ENCODE peak calls at places on chromosomes 6 and 20, in eight cellular contexts. B is GM13976, H is progenitor cell of endocrine pancreas, K is RWPE2, X is A549, I is hepatocyte, Q is Peyer's patch, A is BJ. S is an unnamed sample.

GRCh38 chr6:18503187-18503586 is 116.0 kb downstream of the RNF144B start:
- DNase-seq in B (no peak), H (no peak), K (no peak), X (no peak), I (no peak), Q (no peak), A (no peak), S (no peak)

GRCh38 chr6:56242343-56242742 is 5.0 kb downstream of the COL21A1 start:
- DNase-seq in B (no peak), H (no peak), K (no peak), X (no peak), I (no peak), Q (no peak), A (no peak), S (no peak)

GRCh38 chr6:131886517-131886916 is 64.7 kb downstream of the CCN2 start:
- DNase-seq in B (no peak), H (no peak), K (no peak), X (no peak), I (no peak), Q (no peak), A (no peak), S (no peak)

GRCh38 chr20:40743172-40743775 is 54.2 kb upstream of the MAFB start:
- DNase-seq in B (no peak), H (no peak), K (peak; percentile 68), X (no peak), I (no peak), Q (no peak), A (no peak), S (no peak)

GRCh38 chr6:3455490-3456394 is 1.1 kb downstream of the SLC22A23 start:
- DNase-seq in B (peak; percentile 48), H (peak; percentile 30), K (no peak), X (peak; percentile 9), I (peak; percentile 40), Q (peak; percentile 49), A (no peak), S (no peak)

GRCh38 chr6:2695464-2696095 is 55.1 kb downstream of the MYLK4 start:
- DNase-seq in B (peak; percentile 53), H (no peak), K (no peak), X (peak; percentile 10), I (peak; percentile 30), Q (no peak), A (no peak), S (no peak)

GRCh38 chr20:48767269-48767960 is 60.4 kb downstream of the PREX1 start:
- DNase-seq in B (no peak), H (no peak), K (peak; percentile 68), X (no peak), I (no peak), Q (no peak), A (no peak), S (no peak)

GRCh38 chr6:5667737-5668136 is 339.0 kb downstream of the NRN1 start:
- DNase-seq in B (no peak), H (no peak), K (no peak), X (no peak), I (no peak), Q (no peak), A (no peak), S (no peak)

GRCh38 chr20:61710108-61710507 is 355.6 kb downstream of the TAF4 start:
- DNase-seq in B (no peak), H (no peak), K (no peak), X (no peak), I (no peak), Q (no peak), A (no peak), S (no peak)

GRCh38 chr20:20492521-20493334 is 124.8 kb downstream of the INSM1 start:
- DNase-seq in B (no peak), H (peak; percentile 23), K (no peak), X (no peak), I (no peak), Q (no peak), A (no peak), S (no peak)

GRCh38 chr6:128889870-128890269 is 6.9 kb downstream of the LAMA2 start:
- DNase-seq in B (no peak), H (no peak), K (no peak), X (no peak), I (no peak), Q (no peak), A (no peak), S (no peak)

GRCh38 chr6:36724514-36725385 is 27.1 kb downstream of the RAB44 start:
- DNase-seq in B (peak; percentile 80), H (peak; percentile 41), K (no peak), X (peak; percentile 70), I (peak; percentile 80), Q (peak; percentile 92), A (no peak), S (peak; percentile 54)

GRCh38 chr6:10719386-10720228 is 3.3 kb upstream of the TMEM14C start:
- DNase-seq in B (no peak), H (no peak), K (no peak), X (no peak), I (no peak), Q (no peak), A (no peak), S (no peak)

GRCh38 chr6:112010328-112010727 is 43.6 kb upstream of the CCN6 start:
- DNase-seq in B (no peak), H (no peak), K (no peak), X (no peak), I (no peak), Q (no peak), A (no peak), S (no peak)

GRCh38 chr6:131387706-131388455 is 185.1 kb upstream of the ARG1 start:
- DNase-seq in B (no peak), H (no peak), K (no peak), X (no peak), I (no peak), Q (no peak), A (no peak), S (no peak)

GRCh38 chr6:134951494-134952263 is 1.8 kb upstream of the ALDH8A1 start:
- DNase-seq in B (no peak), H (no peak), K (no peak), X (no peak), I (peak; percentile 24), Q (no peak), A (no peak), S (no peak)

GRCh38 chr6:79632580-79632979 is 1.5 kb downstream of the SH3BGRL2 start:
- DNase-seq in B (no peak), H (no peak), K (no peak), X (no peak), I (no peak), Q (no peak), A (no peak), S (no peak)

GRCh38 chr6:170102582-170103481 is 188.0 kb downstream of the DLL1 start:
- DNase-seq in B (no peak), H (no peak), K (peak; percentile 43), X (no peak), I (no peak), Q (peak; percentile 38), A (no peak), S (peak; percentile 79)

GRCh38 chr6:14867807-14868206 is 378.1 kb upstream of the JARID2 start:
- DNase-seq in B (no peak), H (no peak), K (no peak), X (no peak), I (no peak), Q (no peak), A (no peak), S (no peak)

GRCh38 chr6:68192988-68193387 is 442.1 kb upstream of the ADGRB3 start:
- DNase-seq in B (no peak), H (no peak), K (no peak), X (no peak), I (no peak), Q (no peak), A (no peak), S (no peak)

GRCh38 chr6:68200929-68201328 is 434.2 kb upstream of the ADGRB3 start:
- DNase-seq in B (no peak), H (no peak), K (no peak), X (no peak), I (no peak), Q (no peak), A (no peak), S (no peak)

GRCh38 chr6:68197356-68197755 is 437.7 kb upstream of the ADGRB3 start:
- DNase-seq in B (no peak), H (no peak), K (no peak), X (no peak), I (no peak), Q (no peak), A (no peak), S (no peak)

GRCh38 chr6:68194846-68195478 is 440.1 kb upstream of the ADGRB3 start:
- DNase-seq in B (no peak), H (no peak), K (no peak), X (no peak), I (no peak), Q (no peak), A (no peak), S (no peak)

GRCh38 chr6:68196645-68197044 is 438.4 kb upstream of the ADGRB3 start:
- DNase-seq in B (peak; percentile 7), H (no peak), K (no peak), X (peak; percentile 12), I (no peak), Q (no peak), A (no peak), S (no peak)
- TF ChIP-seq CTCF in B (no peak), H (no peak), K (peak; percentile 26), X (no peak), I (no peak), Q (no peak), A (peak; percentile 5), S (peak; percentile 24)

GRCh38 chr20:60024801-60025200 is 66.6 kb downstream of the CDH26 start:
- DNase-seq in B (no peak), H (no peak), K (no peak), X (no peak), I (no peak), Q (no peak), A (no peak), S (no peak)
- TF ChIP-seq CTCF in B (no peak), H (no peak), K (no peak), X (no peak), I (no peak), Q (no peak), A (no peak), S (no peak)

DNA sequence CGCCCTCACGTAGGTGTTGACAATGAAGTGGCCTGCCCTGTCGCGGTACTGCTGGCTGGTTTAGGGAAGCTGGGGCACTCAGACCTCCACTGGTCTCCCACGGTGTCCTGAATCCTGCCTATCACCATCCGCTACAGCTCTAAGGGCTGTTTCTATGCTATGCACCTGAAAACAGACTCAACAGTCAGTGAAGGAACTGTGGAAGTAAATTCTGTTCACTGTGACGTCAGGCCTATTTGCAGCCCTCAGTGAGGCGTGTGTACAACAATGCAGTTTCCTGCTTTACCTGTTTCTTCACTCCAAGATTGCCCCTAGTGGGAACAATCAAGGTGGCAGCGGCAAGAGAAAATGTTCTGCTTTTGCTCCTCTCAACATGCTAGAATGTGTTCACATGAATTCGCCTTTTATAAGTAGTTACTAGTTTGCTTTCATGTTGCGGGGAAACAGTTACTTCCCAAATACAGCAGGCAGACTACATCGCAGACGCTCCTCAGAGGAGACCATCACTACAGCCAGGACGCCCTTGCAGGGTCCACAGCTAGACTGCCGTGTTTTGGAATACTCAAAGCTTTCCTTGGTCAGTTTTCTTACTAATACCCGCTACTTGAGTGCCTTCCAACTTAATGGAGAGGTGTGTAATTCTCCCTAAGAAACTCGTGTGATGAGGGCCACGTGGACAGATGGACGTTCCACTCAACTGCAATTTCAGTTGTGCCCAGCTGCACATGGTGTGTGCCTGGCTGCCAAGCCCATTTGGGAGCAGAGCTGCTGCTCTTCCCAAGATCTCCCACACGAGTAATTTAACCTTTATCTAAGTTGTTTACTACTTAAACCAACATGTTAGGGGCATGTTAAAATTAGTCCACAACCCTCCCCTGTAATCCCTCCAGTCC is 25.4 kb downstream of the DIDO1 start:
- DNase-seq in B (no peak), H (no peak), K (peak; percentile 72), X (peak; percentile 49), I (peak; percentile 81), Q (no peak), A (no peak), S (no peak)
- TF ChIP-seq CTCF in B (no peak), H (no peak), K (peak; percentile 73), X (no peak), I (peak; percentile 25), Q (no peak), A (peak; percentile 16), S (no peak)

GRCh38 chr6:138397128-138397814 is 6.8 kb upstream of the HEBP2 start:
- DNase-seq in B (no peak), H (no peak), K (no peak), X (no peak), I (no peak), Q (no peak), A (no peak), S (no peak)
- TF ChIP-seq CTCF in B (no peak), H (no peak), K (no peak), X (no peak), I (no peak), Q (no peak), A (no peak), S (no peak)